ENCODE peak calls at places on chromosomes 4 and X, in ten cellular contexts. C is fibroblast of pulmonary artery; B is cardiac muscle cell; F is MCF 10A; K is CD4-positive, alpha-beta T cell; U is ovary; Q is neural crest cell; T is AG09319; V is mesothelial cell of epicardium; R is endodermal cell. J is an unnamed sample.

GRCh38 chr4:56128231-56128630 is 179.5 kb downstream of the CEP135 start:
- DNase-seq in C (peak), B (no peak), F (peak), K (no peak), U (no peak), Q (no peak), T (no peak), V (no peak), R (no peak), J (no peak)

GRCh38 chr4:65665951-65666523 is 4.3 kb downstream of the EPHA5 start:
- DNase-seq in C (no peak), B (no peak), F (peak), K (no peak), U (no peak), Q (no peak), T (no peak), V (no peak), R (no peak), J (no peak)

GRCh38 chrX:149267878-149268813 is 237.0 kb downstream of the IDS start:
- DNase-seq in C (no peak), B (no peak), F (no peak), K (no peak), U (no peak), Q (no peak), T (no peak), V (no peak), R (no peak), J (no peak)

GRCh38 chr4:77560170-77560569 is 45.5 kb upstream of the CXCL13 start:
- DNase-seq in C (no peak), B (no peak), F (no peak), K (no peak), U (no peak), Q (no peak), T (no peak), V (no peak), R (no peak), J (no peak)

GRCh38 chr4:114264877-114265291 is 285.4 kb upstream of the ARSJ start:
- DNase-seq in C (no peak), B (no peak), F (peak), K (no peak), U (no peak), Q (no peak), T (no peak), V (no peak), R (no peak), J (no peak)

GRCh38 chrX:96182366-96182765 is 502.3 kb upstream of the DIAPH2 start:
- DNase-seq in C (peak), B (peak), F (peak), K (no peak), U (peak), Q (peak), T (no peak), V (no peak), R (peak), J (peak)

GRCh38 chr4:139740121-139740520 is 74.5 kb downstream of the MGST2 start:
- DNase-seq in C (no peak), B (peak), F (peak), K (no peak), U (peak), Q (no peak), T (no peak), V (no peak), R (peak), J (no peak)

GRCh38 chr4:158181906-158182305 is 9.1 kb upstream of the GASK1B start:
- DNase-seq in C (no peak), B (no peak), F (no peak), K (no peak), U (no peak), Q (no peak), T (no peak), V (no peak), R (no peak), J (no peak)

GRCh38 chr4:134327274-134328122 is 125.9 kb upstream of the PABPC4L start:
- DNase-seq in C (no peak), B (no peak), F (no peak), K (no peak), U (no peak), Q (no peak), T (no peak), V (no peak), R (no peak), J (no peak)

GRCh38 chr4:146018247-146018646 is 79.6 kb upstream of the ZNF827 start:
- DNase-seq in C (no peak), B (no peak), F (no peak), K (no peak), U (no peak), Q (no peak), T (no peak), V (no peak), R (no peak), J (no peak)

GRCh38 chr4:159195400-159195799 is 92.5 kb downstream of the RAPGEF2 start:
- DNase-seq in C (no peak), B (no peak), F (no peak), K (no peak), U (no peak), Q (no peak), T (no peak), V (no peak), R (no peak), J (no peak)

GRCh38 chr4:159190646-159191045 is 87.8 kb downstream of the RAPGEF2 start:
- DNase-seq in C (no peak), B (no peak), F (no peak), K (no peak), U (no peak), Q (no peak), T (no peak), V (no peak), R (no peak), J (no peak)

GRCh38 chr4:159193256-159193655 is 90.4 kb downstream of the RAPGEF2 start:
- DNase-seq in C (no peak), B (no peak), F (no peak), K (no peak), U (no peak), Q (no peak), T (no peak), V (no peak), R (no peak), J (no peak)

GRCh38 chr4:159188646-159189045 is 85.8 kb downstream of the RAPGEF2 start:
- DNase-seq in C (no peak), B (no peak), F (no peak), K (no peak), U (no peak), Q (no peak), T (no peak), V (no peak), R (no peak), J (no peak)

DNA sequence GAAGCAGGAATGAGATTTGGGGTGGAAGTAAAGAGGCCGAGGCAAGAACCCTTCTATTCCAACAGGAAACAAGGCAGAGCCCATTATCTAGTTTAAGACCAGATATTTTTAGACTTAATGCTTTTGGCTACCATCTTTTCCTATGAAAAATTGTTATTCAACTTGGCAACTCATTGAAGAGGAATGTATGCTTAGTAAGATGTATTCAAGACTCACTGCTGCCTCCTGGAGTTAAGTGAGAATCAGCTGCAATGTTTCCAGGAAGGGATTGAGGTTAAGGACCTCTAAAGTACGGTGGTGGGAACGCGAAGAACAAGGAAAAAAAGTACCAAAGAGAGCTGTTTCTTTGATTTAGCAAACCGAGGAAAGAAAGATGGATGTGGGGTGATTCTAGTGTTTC is 89.1 kb downstream of the RAPGEF2 start:
- DNase-seq in C (peak), B (peak), F (peak), K (no peak), U (no peak), Q (no peak), T (no peak), V (no peak), R (peak), J (no peak)
- TF ChIP-seq CTCF in C (peak), B (peak), F (peak), K (no peak), U (no peak), Q (peak), T (peak), V (no peak), R (peak), J (peak)

DNA sequence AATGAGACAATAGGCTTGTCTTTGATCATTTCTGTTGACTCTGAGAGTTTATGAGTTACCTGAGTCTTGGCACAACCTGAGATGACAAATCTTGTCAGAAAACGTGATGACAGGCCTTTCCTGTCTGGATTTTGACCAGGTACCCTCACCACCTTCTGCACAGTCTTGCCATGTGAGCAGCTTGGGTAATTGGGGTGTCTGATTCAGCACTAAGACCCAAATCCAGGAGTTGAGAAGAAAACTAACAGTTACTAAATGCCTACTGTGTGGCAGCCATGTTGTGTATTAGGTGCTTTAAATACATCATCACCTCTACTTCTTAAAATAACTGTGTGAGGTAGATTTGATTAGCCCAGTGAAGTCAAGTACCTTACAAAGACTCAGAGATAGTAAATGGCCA is 2.7 kb downstream of the EREG start:
- DNase-seq in C (no peak), B (no peak), F (peak), K (no peak), U (no peak), Q (no peak), T (no peak), V (no peak), R (no peak), J (no peak)
- TF ChIP-seq CTCF in C (no peak), B (no peak), F (no peak), K (no peak), U (no peak), Q (no peak), T (no peak), V (no peak), R (no peak), J (no peak)

DNA sequence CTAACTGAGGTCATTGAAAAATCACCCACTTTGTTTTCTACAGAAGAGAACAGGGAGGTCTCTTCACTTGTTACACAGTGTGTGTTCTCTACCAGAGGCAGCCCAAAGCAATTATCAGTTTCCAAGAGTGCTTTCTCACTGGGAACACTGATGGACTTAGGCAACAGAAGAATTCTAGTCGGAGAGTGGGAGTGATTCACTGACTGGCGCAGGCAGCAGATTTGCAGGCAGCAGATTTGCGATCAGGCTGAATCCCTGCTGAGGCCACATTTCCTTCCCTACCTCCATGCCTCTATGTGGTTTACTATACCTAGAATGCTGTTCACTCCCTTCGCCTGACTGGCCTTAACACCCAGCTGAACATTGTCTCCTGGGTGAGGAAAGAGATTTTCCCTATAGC is 6.6 kb downstream of the OCIAD2 start:
- DNase-seq in C (peak), B (no peak), F (peak), K (no peak), U (no peak), Q (no peak), T (no peak), V (no peak), R (no peak), J (no peak)
- TF ChIP-seq CTCF in C (no peak), B (no peak), F (no peak), K (no peak), U (no peak), Q (no peak), T (no peak), V (no peak), R (no peak), J (no peak)

GRCh38 chrX:155216940-155217450 is 735 bp downstream of the VBP1 start:
- DNase-seq in C (no peak), B (peak), F (no peak), K (no peak), U (no peak), Q (no peak), T (no peak), V (no peak), R (peak), J (no peak)
- TF ChIP-seq CTCF in C (no peak), B (no peak), F (no peak), K (peak), U (no peak), Q (no peak), T (no peak), V (no peak), R (no peak), J (peak)

GRCh38 chr4:152459326-152459725 is 76.6 kb downstream of the FBXW7 start:
- DNase-seq in C (no peak), B (no peak), F (no peak), K (no peak), U (no peak), Q (no peak), T (no peak), V (no peak), R (no peak), J (no peak)

GRCh38 chr4:152462047-152462446 is 73.8 kb downstream of the FBXW7 start:
- DNase-seq in C (no peak), B (no peak), F (no peak), K (no peak), U (no peak), Q (no peak), T (no peak), V (no peak), R (no peak), J (no peak)

GRCh38 chr4:152458801-152459302 is 77.0 kb downstream of the FBXW7 start:
- DNase-seq in C (peak), B (no peak), F (no peak), K (no peak), U (no peak), Q (no peak), T (no peak), V (no peak), R (no peak), J (no peak)

GRCh38 chr4:152462715-152463114 is 73.2 kb downstream of the FBXW7 start:
- DNase-seq in C (peak), B (no peak), F (no peak), K (no peak), U (no peak), Q (no peak), T (no peak), V (no peak), R (no peak), J (no peak)

DNA sequence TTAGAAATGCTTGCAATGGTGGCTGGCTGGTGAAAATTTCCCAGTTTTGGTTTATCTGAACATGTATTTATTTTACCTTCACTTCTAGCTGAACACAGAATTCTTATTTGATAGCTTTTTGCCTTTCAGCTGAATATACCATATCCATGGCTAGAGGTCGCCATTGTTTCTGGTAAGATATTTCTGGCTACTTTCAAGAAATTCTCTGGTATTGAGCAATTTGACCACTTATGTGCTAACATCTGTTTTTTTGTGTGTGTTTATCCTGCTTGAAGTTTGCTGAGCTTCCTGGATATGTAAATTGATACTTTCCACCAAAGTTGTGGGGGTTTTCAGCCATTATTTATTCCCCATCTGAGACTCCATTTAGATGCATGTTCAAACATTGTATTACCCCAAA is 75.4 kb downstream of the FBXW7 start:
- DNase-seq in C (peak), B (no peak), F (peak), K (no peak), U (no peak), Q (no peak), T (peak), V (no peak), R (no peak), J (no peak)
- TF ChIP-seq CTCF in C (peak), B (peak), F (peak), K (no peak), U (no peak), Q (no peak), T (peak), V (no peak), R (peak), J (no peak)

GRCh38 chrX:129992181-129992580 is 9.7 kb downstream of the BCORL1 start:
- DNase-seq in C (no peak), B (no peak), F (no peak), K (no peak), U (no peak), Q (no peak), T (no peak), V (no peak), R (no peak), J (no peak)
- TF ChIP-seq CTCF in C (no peak), B (no peak), F (no peak), K (no peak), U (no peak), Q (no peak), T (no peak), V (no peak), R (no peak), J (no peak)

GRCh38 chr4:99811850-99812249 is 4.8 kb upstream of the DAPP1 start:
- DNase-seq in C (peak), B (peak), F (peak), K (peak), U (no peak), Q (no peak), T (no peak), V (no peak), R (peak), J (peak)
- TF ChIP-seq CTCF in C (peak), B (peak), F (peak), K (peak), U (no peak), Q (peak), T (peak), V (peak), R (peak), J (peak)

GRCh38 chr4:176780995-176781738 is 11.6 kb downstream of the VEGFC start:
- DNase-seq in C (no peak), B (no peak), F (peak), K (no peak), U (no peak), Q (no peak), T (no peak), V (no peak), R (no peak), J (no peak)
- TF ChIP-seq CTCF in C (no peak), B (no peak), F (no peak), K (no peak), U (no peak), Q (no peak), T (no peak), V (no peak), R (no peak), J (no peak)

J was measured in endothelial cell.